ENCODE peak calls at places on chromosomes 3 and 15, in seven cellular contexts. B is neuronal stem cell, O is H9, I is H1, U is IMR-90, Y is mesendoderm, D is trophoblast cell. N is an unnamed sample.

GRCh38 chr3:24704496-24704895 is 209.8 kb upstream of the THRB start:
- DNase-seq in B (no peak), O (no peak), I (no peak), U (no peak), Y (no peak), D (peak; percentile 36), N (no peak)

GRCh38 chr15:71945012-71945411 is 134.7 kb downstream of the NR2E3 start:
- DNase-seq in B (no peak), O (no peak), I (no peak), U (peak; percentile 4), Y (no peak), D (no peak), N (no peak)

GRCh38 chr3:108011616-108012015 is 79.2 kb downstream of the CD47 start:
- DNase-seq in B (no peak), O (no peak), I (no peak), U (no peak), Y (no peak), D (no peak), N (no peak)

GRCh38 chr15:62244762-62245161 is 79.7 kb upstream of the C2CD4B start:
- DNase-seq in B (no peak), O (peak; percentile 49), I (no peak), U (no peak), Y (peak; percentile 16), D (no peak), N (no peak)

GRCh38 chr3:45781841-45782240 is 14.5 kb downstream of the SLC6A20 start:
- DNase-seq in B (no peak), O (no peak), I (no peak), U (no peak), Y (no peak), D (no peak), N (no peak)

GRCh38 chr3:39639344-39640236 is 169.8 kb upstream of the MYRIP start:
- DNase-seq in B (peak; percentile 14), O (peak; percentile 47), I (peak; percentile 23), U (peak; percentile 96), Y (peak; percentile 94), D (peak; percentile 91), N (peak; percentile 92)

GRCh38 chr15:39747326-39747725 is 35.3 kb downstream of the FSIP1 start:
- DNase-seq in B (no peak), O (no peak), I (no peak), U (peak; percentile 84), Y (no peak), D (no peak), N (peak; percentile 47)

GRCh38 chr3:40639006-40639405 is 114.2 kb downstream of the ZNF621 start:
- DNase-seq in B (no peak), O (no peak), I (no peak), U (no peak), Y (no peak), D (no peak), N (no peak)

GRCh38 chr3:170508876-170509275 is 77.0 kb downstream of the SLC7A14 start:
- DNase-seq in B (no peak), O (no peak), I (no peak), U (no peak), Y (no peak), D (no peak), N (no peak)

GRCh38 chr15:88476635-88477038 is 9.1 kb downstream of the MRPS11 start:
- DNase-seq in B (no peak), O (peak; percentile 65), I (no peak), U (peak; percentile 55), Y (peak; percentile 79), D (peak; percentile 65), N (peak; percentile 63)

GRCh38 chr3:168427830-168428471 is 332.2 kb upstream of the GOLIM4 start:
- DNase-seq in B (no peak), O (no peak), I (no peak), U (no peak), Y (no peak), D (no peak), N (no peak)

GRCh38 chr3:146421814-146422748 is 47.3 kb downstream of the PLSCR2 start:
- DNase-seq in B (no peak), O (no peak), I (no peak), U (peak; percentile 82), Y (no peak), D (peak; percentile 18), N (peak; percentile 45)

GRCh38 chr3:149959443-149959842 is 11.3 kb downstream of the PFN2 start:
- DNase-seq in B (no peak), O (no peak), I (no peak), U (peak; percentile 34), Y (no peak), D (no peak), N (no peak)

GRCh38 chr15:45402955-45403892 is 24.9 kb upstream of the GATM start:
- DNase-seq in B (peak; percentile 17), O (no peak), I (no peak), U (peak; percentile 59), Y (peak; percentile 38), D (peak; percentile 71), N (peak; percentile 65)

GRCh38 chr3:143563786-143564185 is 284.5 kb downstream of the SLC9A9 start:
- DNase-seq in B (no peak), O (no peak), I (no peak), U (no peak), Y (peak; percentile 2), D (no peak), N (no peak)

GRCh38 chr15:74311734-74312444 is 55.6 kb downstream of the CYP11A1 start:
- DNase-seq in B (no peak), O (peak; percentile 66), I (no peak), U (peak; percentile 8), Y (peak; percentile 70), D (peak; percentile 84), N (peak; percentile 54)

GRCh38 chr3:152196782-152197181 is 71.9 kb upstream of the MBNL1 start:
- DNase-seq in B (no peak), O (no peak), I (no peak), U (no peak), Y (no peak), D (no peak), N (no peak)

GRCh38 chr3:82461049-82461889 is 699.8 kb upstream of the GBE1 start:
- DNase-seq in B (no peak), O (no peak), I (no peak), U (no peak), Y (no peak), D (no peak), N (peak; percentile 2)

GRCh38 chr3:174662653-174663052 is 196.5 kb upstream of the NAALADL2 start:
- DNase-seq in B (no peak), O (no peak), I (no peak), U (no peak), Y (no peak), D (no peak), N (no peak)

GRCh38 chr3:183438749-183439148 is 10.3 kb upstream of the MCF2L2 start:
- DNase-seq in B (no peak), O (no peak), I (no peak), U (no peak), Y (no peak), D (no peak), N (no peak)

GRCh38 chr3:17478673-17479072 is 263.8 kb downstream of the TBC1D5 start:
- DNase-seq in B (no peak), O (no peak), I (no peak), U (peak; percentile 97), Y (peak; percentile 48), D (peak; percentile 79), N (peak; percentile 94)

GRCh38 chr15:62847900-62848489 is 194.6 kb upstream of the TPM1 start:
- DNase-seq in B (peak; percentile 32), O (peak; percentile 83), I (peak; percentile 60), U (peak; percentile 54), Y (peak; percentile 71), D (peak; percentile 84), N (peak; percentile 54)

GRCh38 chr15:75130597-75131268 is 70.9 kb upstream of the C15orf39 start:
- DNase-seq in B (no peak), O (no peak), I (no peak), U (no peak), Y (no peak), D (no peak), N (no peak)

GRCh38 chr15:85477730-85478129 is 97.3 kb downstream of the AKAP13 start:
- DNase-seq in B (no peak), O (no peak), I (no peak), U (peak; percentile 86), Y (no peak), D (no peak), N (peak; percentile 69)

GRCh38 chr3:11591006-11591360 is 52.7 kb downstream of the VGLL4 start:
- DNase-seq in B (no peak), O (no peak), I (no peak), U (peak; percentile 60), Y (peak; percentile 42), D (no peak), N (peak; percentile 70)

GRCh38 chr3:1442271-1442670 is 349.4 kb downstream of the CNTN6 start:
- DNase-seq in B (no peak), O (no peak), I (no peak), U (no peak), Y (no peak), D (no peak), N (no peak)

GRCh38 chr3:55879901-55880331 is 392.8 kb upstream of the WNT5A start:
- DNase-seq in B (no peak), O (no peak), I (no peak), U (peak; percentile 65), Y (no peak), D (peak; percentile 59), N (peak; percentile 70)

GRCh38 chr3:122493296-122493695 is 21.4 kb downstream of the KPNA1 start:
- DNase-seq in B (no peak), O (no peak), I (no peak), U (peak; percentile 47), Y (no peak), D (no peak), N (peak; percentile 88)

GRCh38 chr3:194575484-194576210 is 57.6 kb downstream of the TMEM44 start:
- DNase-seq in B (no peak), O (peak; percentile 54), I (no peak), U (peak; percentile 64), Y (peak; percentile 77), D (no peak), N (peak; percentile 38)

DNA sequence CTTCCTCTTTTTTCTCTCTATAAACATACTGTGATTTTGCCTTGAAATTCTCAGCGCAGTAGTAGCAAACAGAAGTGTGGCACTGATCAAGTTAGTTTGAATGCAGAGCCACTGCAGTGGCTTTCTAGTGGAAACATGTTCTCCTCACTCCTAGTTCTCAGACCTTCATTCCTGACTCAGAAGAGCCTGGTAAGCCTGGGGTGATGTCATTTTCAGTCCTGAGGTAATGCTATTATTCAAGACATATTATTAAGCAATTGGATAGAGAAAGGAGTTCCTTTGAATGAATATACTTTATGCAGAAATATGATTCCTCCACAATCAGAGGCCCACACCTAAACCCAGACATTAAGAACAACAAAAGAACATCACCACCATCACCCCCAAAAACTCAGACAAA is 255.2 kb upstream of the TBL1XR1 start:
- DNase-seq in B (no peak), O (no peak), I (no peak), U (peak; percentile 94), Y (no peak), D (peak; percentile 63), N (peak; percentile 91)
- H2BK120ac ChIP-seq in B (no peak overlapping the region), O (no peak overlapping the region), I (no peak overlapping the region), U (no peak overlapping the region), Y (no peak overlapping the region), D (no peak overlapping the region), N (no peak overlapping the region)

GRCh38 chr3:71131385-71131871 is 452.1 kb downstream of the FOXP1 start:
- DNase-seq in B (no peak), O (no peak), I (no peak), U (no peak), Y (no peak), D (no peak), N (no peak)
- H3K9ac ChIP-seq in B (no peak overlapping the region), O (no peak overlapping the region), I (no peak overlapping the region), U (no peak overlapping the region), Y (no peak overlapping the region), D (no peak overlapping the region), N (peak overlapping the region; percentile 97)

GRCh38 chr15:100781061-100781960 is 98.3 kb upstream of the ALDH1A3 start:
- DNase-seq in B (no peak), O (no peak), I (no peak), U (no peak), Y (no peak), D (no peak), N (no peak)
- H2BK120ac ChIP-seq in B (no peak overlapping the region), O (no peak overlapping the region), I (no peak overlapping the region), U (no peak overlapping the region), Y (no peak overlapping the region), D (no peak overlapping the region), N (no peak overlapping the region)

GRCh38 chr15:78007211-78007956 is 70.1 kb downstream of the TBC1D2B start:
- DNase-seq in B (no peak), O (no peak), I (no peak), U (no peak), Y (no peak), D (no peak), N (no peak)
- H3K9ac ChIP-seq in B (peak overlapping the region; percentile 30), O (no peak overlapping the region), I (no peak overlapping the region), U (no peak overlapping the region), Y (no peak overlapping the region), D (no peak overlapping the region), N (peak overlapping the region; percentile 36)

N was measured in mesenchymal stem cell.